ENCODE peak calls at places on chromosomes 2 and 18, in ten cellular contexts. K is right lobe of liver, Y is GM12865, B is SK-N-SH, V is colonic mucosa, N is K562, G is tibial artery, X is AG10803, F is HFF-Myc, Q is HCT116. U is an unnamed sample.

GRCh38 chr2:65231121-65231520 is 3.5 kb downstream of the ACTR2 start:
- DNase-seq in G (no peak), K (no peak), B (no peak), Y (no peak), N (no peak), Q (no peak), F (no peak), X (peak; percentile 63), V (no peak), U (peak; percentile 45)

GRCh38 chr2:232573042-232573441 is 22.6 kb downstream of the EIF4E2 start:
- DNase-seq in Y (no peak), G (no peak), V (no peak), B (no peak), F (no peak), X (no peak), Q (no peak), N (no peak), K (no peak), U (no peak)

GRCh38 chr2:27003003-27003402 is 29.8 kb upstream of the TMEM214 start:
- DNase-seq in X (no peak), V (no peak), N (no peak), F (no peak), Q (no peak), K (no peak), B (no peak), G (no peak), Y (no peak), U (no peak)

GRCh38 chr18:70295633-70296188 is 6.9 kb downstream of the SOCS6 start:
- DNase-seq in N (no peak), Q (no peak), F (no peak), K (no peak), G (no peak), Y (no peak), X (peak; percentile 24), B (peak; percentile 42), V (no peak), U (no peak)

GRCh38 chr2:39608212-39608575 is 57.5 kb upstream of the TMEM178A start:
- DNase-seq in Q (no peak), B (no peak), X (no peak), N (no peak), G (no peak), F (no peak), Y (no peak), K (no peak), V (no peak), U (no peak)

GRCh38 chr2:168396131-168396530 is 59.9 kb upstream of the CERS6 start:
- DNase-seq in Q (no peak), F (no peak), X (no peak), V (no peak), N (no peak), B (no peak), K (no peak), G (no peak), Y (no peak), U (no peak)

GRCh38 chr2:3449106-3449505 is 69.6 kb downstream of the TRAPPC12 start:
- DNase-seq in B (peak; percentile 79), K (no peak), Y (no peak), X (no peak), N (no peak), G (no peak), Q (no peak), F (no peak), V (no peak), U (no peak)

GRCh38 chr2:152600698-152601097 is 116.6 kb downstream of the PRPF40A start:
- DNase-seq in F (no peak), X (peak; percentile 40), G (no peak), K (no peak), V (no peak), B (no peak), N (no peak), Y (no peak), Q (no peak), U (peak; percentile 58)

GRCh38 chr2:30127016-30127893 is 19.6 kb upstream of the YPEL5 start:
- DNase-seq in X (peak; percentile 7), V (no peak), N (no peak), B (no peak), G (no peak), K (no peak), Q (no peak), Y (no peak), F (no peak), U (peak; percentile 69)

GRCh38 chr2:42598656-42599267 is 30.3 kb downstream of the MTA3 start:
- DNase-seq in Y (peak; percentile 13), B (peak; percentile 45), K (no peak), X (no peak), V (no peak), Q (no peak), N (no peak), F (no peak), G (no peak), U (no peak)

GRCh38 chr2:42588158-42588557 is 19.7 kb downstream of the MTA3 start:
- DNase-seq in B (no peak), N (no peak), V (no peak), G (no peak), K (no peak), Y (no peak), F (no peak), X (no peak), Q (no peak), U (no peak)

GRCh38 chr2:42590176-42590575 is 21.7 kb downstream of the MTA3 start:
- DNase-seq in F (no peak), N (no peak), K (no peak), G (no peak), Y (no peak), X (no peak), V (no peak), Q (no peak), B (no peak), U (no peak)

DNA sequence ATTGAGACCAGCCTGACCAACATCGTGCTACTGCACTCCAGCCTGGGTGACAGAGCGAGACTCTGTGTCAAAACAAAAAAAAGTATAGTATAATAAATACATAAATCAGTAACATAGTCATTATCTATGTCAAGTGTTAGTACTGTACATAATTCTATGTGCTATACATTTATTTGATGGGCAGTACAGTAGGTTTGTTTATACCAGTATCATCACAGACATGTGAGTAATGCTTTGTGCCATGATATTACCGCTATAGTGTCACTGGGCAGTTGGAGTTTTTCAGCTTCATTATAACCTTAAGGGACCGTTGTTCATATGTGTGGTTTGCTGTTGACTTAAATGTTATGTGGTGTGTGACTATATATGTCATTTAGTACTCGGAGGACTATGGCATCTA is 24.9 kb downstream of the MTA3 start:
- DNase-seq in G (no peak), K (no peak), F (no peak), B (no peak), N (no peak), X (no peak), V (no peak), Q (no peak), Y (no peak), U (no peak)
- H3K4me3 ChIP-seq in G (no peak overlapping the region), K (no peak overlapping the region), F (no peak overlapping the region), B (no peak overlapping the region), N (no peak overlapping the region), X (no peak overlapping the region), V (no peak overlapping the region), Q (no peak overlapping the region), Y (no peak overlapping the region), U (no peak overlapping the region)

DNA sequence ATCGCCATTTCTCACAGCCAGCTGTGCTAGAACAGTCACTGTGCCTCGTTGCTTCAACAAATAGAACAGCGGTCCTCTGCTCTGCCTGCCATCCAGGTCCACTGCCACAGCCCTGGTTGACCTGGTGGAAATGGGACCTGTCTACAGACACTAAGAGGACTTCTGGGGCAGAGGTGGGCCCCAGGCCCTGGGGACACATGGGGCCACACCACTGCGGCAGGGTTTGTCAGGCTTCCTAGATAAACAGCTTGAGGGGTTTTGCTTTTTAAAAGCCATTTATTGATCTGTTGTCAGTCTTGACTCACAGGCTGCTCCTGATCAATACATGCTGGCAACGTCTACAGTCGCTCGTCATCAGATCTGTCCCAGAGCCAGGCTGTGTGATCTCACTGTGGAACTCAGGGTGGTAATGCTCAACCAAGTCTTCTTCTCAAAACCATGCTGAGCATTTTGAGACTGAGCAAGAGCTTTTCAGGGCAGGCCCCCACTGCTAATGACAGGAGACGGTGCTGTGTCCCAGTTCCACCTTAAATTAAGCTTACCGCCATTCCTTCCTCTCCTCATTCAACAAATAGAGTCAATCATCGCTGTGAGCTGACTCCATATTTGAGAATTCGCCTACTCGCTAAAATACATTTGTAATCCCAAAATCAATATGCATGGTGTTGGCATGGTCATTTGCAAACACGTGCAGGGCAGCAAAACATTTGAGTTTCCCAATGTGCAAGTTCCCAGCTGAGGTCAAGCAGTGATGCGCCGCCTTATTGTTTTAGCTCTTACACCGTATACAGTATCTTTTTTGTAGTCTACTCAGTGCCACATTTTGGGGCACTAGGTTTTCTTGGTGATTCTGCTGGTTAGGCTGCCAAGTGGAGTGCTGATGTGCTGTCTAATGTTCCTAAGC is 73.1 kb upstream of the MGAT4A start:
- DNase-seq in Y (no peak), Q (no peak), V (no peak), F (no peak), X (no peak), B (no peak), N (no peak), G (no peak), K (peak; percentile 83), U (no peak)
- TF ChIP-seq CTCF in Y (no peak), Q (no peak), V (no peak), F (no peak), X (no peak), B (no peak), N (no peak), G (no peak), K (no peak), U (no peak)

GRCh38 chr2:118565816-118566540 is 281.5 kb downstream of the EN1 start:
- DNase-seq in F (no peak), B (no peak), Y (no peak), X (peak; percentile 61), K (no peak), N (no peak), Q (no peak), V (no peak), G (no peak), U (peak; percentile 57)
- H3K4me3 ChIP-seq in F (no peak overlapping the region), B (no peak overlapping the region), Y (no peak overlapping the region), X (no peak overlapping the region), K (no peak overlapping the region), N (no peak overlapping the region), Q (no peak overlapping the region), V (no peak overlapping the region), G (no peak overlapping the region), U (no peak overlapping the region)

GRCh38 chr18:34223893-34224422 is 755 bp downstream of the NOL4 start:
- DNase-seq in F (no peak), G (no peak), N (no peak), X (no peak), Q (no peak), V (no peak), K (no peak), B (peak; percentile 40), Y (peak; percentile 26), U (peak; percentile 0)

GRCh38 chr18:34223164-34223892 is 1.4 kb downstream of the NOL4 start:
- DNase-seq in N (no peak), G (no peak), F (no peak), K (peak; percentile 44), Q (no peak), B (peak; percentile 57), Y (peak; percentile 8), X (no peak), V (peak; percentile 21), U (peak; percentile 0)

GRCh38 chr18:34225218-34225553 is 473 bp upstream of the NOL4 start:
- DNase-seq in Y (no peak), F (no peak), V (no peak), X (no peak), N (no peak), Q (no peak), G (no peak), B (no peak), K (no peak), U (no peak)

GRCh38 chr18:34222396-34223163 is 2.1 kb downstream of the NOL4 start:
- DNase-seq in K (peak; percentile 56), G (peak; percentile 20), X (no peak), V (peak; percentile 22), F (no peak), B (peak; percentile 64), Q (no peak), N (no peak), Y (peak; percentile 70), U (peak; percentile 1)

GRCh38 chr18:34224423-34225217 is at the start of gene NOL4:
- DNase-seq in X (no peak), N (no peak), Y (peak; percentile 54), F (no peak), Q (no peak), G (no peak), K (peak; percentile 57), B (peak; percentile 89), V (peak; percentile 71), U (peak; percentile 2)
- TF ChIP-seq CTCF in X (no peak), N (no peak), Y (peak; percentile 36), F (peak; percentile 6), Q (no peak), G (peak; percentile 27), K (peak; percentile 30), B (no peak), V (peak; percentile 34), U (no peak)

U was measured in fibroblast of the aortic adventitia.